ENCODE peak calls at places on chromosomes 7 and 10, in ten cellular contexts. O is lower lobe of right lung, R is AG09309, U is neural crest cell, Z is pancreas, S is nephron progenitor cell, M is WTC11, K is AG04450, B is Calu3, E is A673. H is an unnamed sample.
A peak's percentile ranks its signal among the peaks of the same experiment; 100 is the strongest.

GRCh38 chr7:127588697-127589482 is 679 bp downstream of the ARF5 start:
- DNase-seq in O (peak; percentile 62), R (no peak), U (peak; percentile 56), Z (peak; percentile 93), S (peak; percentile 66), M (peak; percentile 79), K (peak; percentile 20), B (peak; percentile 72), E (peak; percentile 76), H (peak; percentile 64)

GRCh38 chr7:88289505-88290129 is 17.1 kb downstream of the STEAP4 start:
- DNase-seq in O (no peak), R (no peak), U (no peak), Z (no peak), S (no peak), M (no peak), K (no peak), B (peak; percentile 50), E (no peak), H (no peak)

GRCh38 chr7:12716722-12717121 is 29.3 kb downstream of the ARL4A start:
- DNase-seq in O (no peak), R (no peak), U (no peak), Z (no peak), S (no peak), M (no peak), K (no peak), B (no peak), E (no peak), H (no peak)

GRCh38 chr10:7411671-7412481 is 1.0 kb upstream of the SFMBT2 start:
- DNase-seq in O (peak; percentile 47), R (no peak), U (no peak), Z (peak; percentile 75), S (peak; percentile 29), M (peak; percentile 36), K (no peak), B (no peak), E (no peak), H (peak; percentile 24)

GRCh38 chr10:127797339-127797738 is 60.4 kb downstream of the FOXI2 start:
- DNase-seq in O (no peak), R (no peak), U (no peak), Z (no peak), S (no peak), M (no peak), K (no peak), B (no peak), E (peak; percentile 27), H (no peak)

GRCh38 chr10:79415736-79416577 is 29.5 kb downstream of the ZCCHC24 start:
- DNase-seq in O (peak; percentile 26), R (no peak), U (no peak), Z (peak; percentile 12), S (no peak), M (no peak), K (no peak), B (no peak), E (no peak), H (no peak)

GRCh38 chr7:77655836-77656455 is 40.3 kb upstream of the RSBN1L start:
- DNase-seq in O (no peak), R (no peak), U (no peak), Z (no peak), S (no peak), M (no peak), K (no peak), B (no peak), E (no peak), H (no peak)

GRCh38 chr10:1870491-1870890 is 133.2 kb upstream of the ADARB2 start:
- DNase-seq in O (no peak), R (no peak), U (no peak), Z (no peak), S (no peak), M (no peak), K (no peak), B (no peak), E (no peak), H (no peak)

GRCh38 chr10:69716711-69717560 is 84.8 kb upstream of the COL13A1 start:
- DNase-seq in O (peak; percentile 77), R (no peak), U (peak; percentile 63), Z (peak; percentile 86), S (peak; percentile 75), M (peak; percentile 84), K (no peak), B (peak; percentile 89), E (peak; percentile 60), H (peak; percentile 49)

GRCh38 chr10:48306870-48307531 is 524 bp downstream of the MAPK8 start:
- DNase-seq in O (peak; percentile 79), R (no peak), U (peak; percentile 29), Z (peak; percentile 83), S (peak; percentile 80), M (no peak), K (no peak), B (peak; percentile 58), E (peak; percentile 62), H (peak; percentile 71)

GRCh38 chr10:15661574-15661973 is 58.1 kb downstream of the ITGA8 start:
- DNase-seq in O (no peak), R (peak; percentile 16), U (no peak), Z (no peak), S (no peak), M (no peak), K (no peak), B (no peak), E (no peak), H (no peak)

GRCh38 chr10:104045151-104046089 is 40.3 kb downstream of the COL17A1 start:
- DNase-seq in O (no peak), R (peak; percentile 38), U (no peak), Z (no peak), S (peak; percentile 56), M (peak; percentile 78), K (peak; percentile 52), B (peak; percentile 71), E (peak; percentile 31), H (peak; percentile 67)

GRCh38 chr10:100020161-100020882 is 10.6 kb upstream of the DNMBP start:
- DNase-seq in O (no peak), R (no peak), U (no peak), Z (no peak), S (no peak), M (no peak), K (no peak), B (no peak), E (no peak), H (no peak)

GRCh38 chr10:100022403-100022802 is 12.7 kb upstream of the DNMBP start:
- DNase-seq in O (no peak), R (no peak), U (no peak), Z (no peak), S (no peak), M (no peak), K (no peak), B (no peak), E (peak; percentile 33), H (no peak)

GRCh38 chr10:100021322-100021721 is 11.6 kb upstream of the DNMBP start:
- DNase-seq in O (no peak), R (no peak), U (no peak), Z (no peak), S (no peak), M (no peak), K (no peak), B (no peak), E (no peak), H (no peak)

GRCh38 chr10:100020883-100021248 is 11.1 kb upstream of the DNMBP start:
- DNase-seq in O (no peak), R (no peak), U (no peak), Z (peak; percentile 41), S (no peak), M (peak; percentile 17), K (no peak), B (no peak), E (no peak), H (no peak)

DNA sequence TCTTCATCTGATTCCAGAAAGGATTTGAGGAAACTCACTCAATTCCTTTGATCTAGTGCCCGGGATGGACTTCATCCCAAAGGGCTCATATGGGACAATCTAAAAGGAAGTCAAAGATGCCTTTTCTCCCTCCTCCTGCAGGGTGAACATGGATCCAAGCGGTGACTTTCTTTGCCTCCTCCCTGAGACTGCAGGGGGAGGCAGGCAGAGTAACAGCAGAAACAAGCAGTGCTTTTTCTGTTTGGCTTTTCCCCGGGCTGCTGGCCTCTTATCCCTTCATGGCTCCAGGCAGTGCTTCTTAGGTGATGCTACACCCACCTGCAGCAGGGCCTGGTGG is 10.0 kb upstream of the DNMBP start:
- DNase-seq in O (no peak), R (no peak), U (no peak), Z (no peak), S (no peak), M (peak; percentile 20), K (no peak), B (no peak), E (no peak), H (no peak)
- TF ChIP-seq CTCF in O (no peak), R (peak; percentile 20), U (peak; percentile 37), Z (no peak), S (no peak), M (no peak), K (peak; percentile 35), B (no peak), E (no peak), H (no peak)

DNA sequence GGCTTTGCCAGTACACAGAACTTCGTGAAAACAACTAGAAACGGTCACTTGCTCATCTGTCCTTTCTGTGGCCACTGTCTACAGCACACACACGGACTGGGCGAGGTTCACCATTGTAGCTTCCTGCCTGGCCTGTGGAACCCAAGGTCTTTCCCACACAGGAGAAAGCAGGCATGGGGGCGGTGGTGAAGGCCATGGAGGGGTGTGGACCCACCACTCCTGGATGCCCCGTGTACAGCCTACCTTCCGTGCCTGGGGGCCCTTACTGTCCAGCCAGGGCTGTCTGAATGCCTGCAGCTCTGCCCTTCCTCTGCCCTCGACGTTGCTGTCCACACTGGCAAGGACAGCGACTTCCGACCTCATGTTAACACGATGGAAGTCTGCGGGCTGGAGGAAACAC is 108.8 kb downstream of the PRPF18 start:
- DNase-seq in O (no peak), R (no peak), U (no peak), Z (no peak), S (no peak), M (no peak), K (no peak), B (no peak), E (no peak), H (no peak)
- TF ChIP-seq CTCF in O (no peak), R (no peak), U (no peak), Z (no peak), S (no peak), M (no peak), K (no peak), B (no peak), E (no peak), H (no peak)

GRCh38 chr7:1922870-1923236 is 252.8 kb downstream of the ELFN1 start:
- DNase-seq in O (no peak), R (no peak), U (no peak), Z (no peak), S (no peak), M (no peak), K (no peak), B (no peak), E (no peak), H (no peak)
- TF ChIP-seq CTCF in O (no peak), R (peak; percentile 52), U (no peak), Z (no peak), S (no peak), M (no peak), K (peak; percentile 20), B (no peak), E (peak; percentile 42), H (no peak)

DNA sequence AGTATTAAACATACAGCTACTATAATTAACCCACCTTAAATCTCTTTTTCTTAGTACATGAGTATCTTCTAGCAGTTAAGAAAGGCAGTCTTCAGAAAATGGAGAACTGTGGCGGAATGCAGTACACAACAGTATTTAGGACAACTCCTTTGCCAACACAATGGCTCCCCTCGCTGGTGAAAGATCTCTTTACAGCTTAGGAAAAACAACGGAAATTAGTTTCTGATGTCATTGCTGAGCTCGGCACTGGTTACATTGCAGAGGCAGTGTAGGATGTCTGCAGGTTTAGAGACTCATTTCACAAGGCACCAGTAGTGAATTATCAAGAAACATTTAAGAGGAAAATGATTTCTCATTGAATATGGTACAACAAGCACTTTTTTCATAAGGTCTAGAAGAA is 43.4 kb downstream of the GLRX3 start:
- DNase-seq in O (no peak), R (peak; percentile 27), U (no peak), Z (no peak), S (no peak), M (peak; percentile 36), K (peak; percentile 24), B (no peak), E (peak; percentile 84), H (peak; percentile 63)
- TF ChIP-seq CTCF in O (peak; percentile 33), R (peak; percentile 47), U (peak; percentile 62), Z (no peak), S (peak; percentile 57), M (no peak), K (peak; percentile 62), B (no peak), E (peak; percentile 67), H (peak; percentile 28)

H was measured in endothelial cell.